ENCODE peak calls at places on chromosomes 4 and X, in six cellular contexts. B is cardiac fibroblast, Q is AG04449, Z is spleen, H is heart right ventricle, Y is mammary epithelial cell. X is an unnamed sample.

GRCh38 chr4:3829954-3830773 is 64.0 kb downstream of the ADRA2C start:
- DNase-seq in Y (no peak), H (no peak), B (no peak), Q (no peak), Z (no peak), X (no peak)

GRCh38 chrX:152913915-152914314 is 16.0 kb downstream of the ZNF185 start:
- DNase-seq in Q (no peak), Y (no peak), H (no peak), B (no peak), Z (no peak), X (peak)

GRCh38 chr4:121726642-121727268 is 30.0 kb upstream of the ANXA5 start:
- DNase-seq in B (peak), H (no peak), Z (no peak), Y (peak), Q (no peak), X (no peak)

GRCh38 chrX:19195243-19195610 is 73.0 kb upstream of the ADGRG2 start:
- DNase-seq in Y (no peak), B (no peak), Z (no peak), H (no peak), Q (no peak), X (no peak)

GRCh38 chrX:9207142-9207541 is 173.2 kb upstream of the FAM9B start:
- DNase-seq in Z (no peak), H (peak), B (peak), Q (no peak), Y (no peak), X (no peak)

GRCh38 chr4:167614866-167615265 is 380.6 kb upstream of the SPOCK3 start:
- DNase-seq in Y (peak), H (no peak), B (peak), Z (no peak), Q (no peak), X (no peak)

GRCh38 chrX:151000901-151001301 is 17.8 kb downstream of the HMGB3 start:
- DNase-seq in Z (no peak), Y (no peak), B (no peak), Q (no peak), H (no peak), X (no peak)

GRCh38 chrX:9302400-9302799 is 162.5 kb upstream of the TBL1X start:
- DNase-seq in B (no peak), Q (no peak), Y (no peak), Z (no peak), H (no peak), X (no peak)

GRCh38 chrX:20116087-20116574 is 576 bp downstream of the MAP7D2 start:
- DNase-seq in Z (no peak), H (no peak), B (no peak), Q (no peak), Y (no peak), X (no peak)

GRCh38 chr4:128354205-128354821 is 66.7 kb upstream of the PGRMC2 start:
- DNase-seq in H (peak), Q (peak), Z (no peak), Y (peak), B (peak), X (no peak)

GRCh38 chr4:15144249-15144966 is 142.1 kb downstream of the CPEB2 start:
- DNase-seq in Y (no peak), B (peak), Z (no peak), Q (no peak), H (peak), X (no peak)

GRCh38 chr4:128757712-128758111 is 51.8 kb upstream of the JADE1 start:
- DNase-seq in H (peak), B (no peak), Y (no peak), Q (no peak), Z (no peak), X (no peak)

GRCh38 chr4:87068591-87069021 is 133.8 kb downstream of the AFF1 start:
- DNase-seq in Y (no peak), Z (no peak), Q (no peak), H (no peak), B (peak), X (no peak)

GRCh38 chr4:87932718-87933136 is 42.8 kb upstream of the SPP1 start:
- DNase-seq in Y (no peak), Z (no peak), Q (no peak), H (no peak), B (no peak), X (no peak)

GRCh38 chr4:92303621-92304027 is at the start of gene GRID2:
- DNase-seq in Z (no peak), Y (peak), H (no peak), B (peak), Q (no peak), X (peak)

GRCh38 chrX:39677987-39678840 is 419.5 kb downstream of the BCOR start:
- DNase-seq in Z (no peak), H (no peak), Q (no peak), Y (no peak), B (no peak), X (peak)

GRCh38 chr4:24686866-24687672 is 102.7 kb upstream of the DHX15 start:
- DNase-seq in H (no peak), Q (no peak), Y (no peak), B (peak), Z (no peak), X (no peak)

GRCh38 chrX:118726887-118727685 is at the start of gene IL13RA1:
- DNase-seq in B (peak), H (peak), Y (peak), Z (peak), Q (no peak), X (peak)

GRCh38 chr4:174402470-174403176 is 118.9 kb downstream of the CEP44 start:
- DNase-seq in Z (no peak), Q (no peak), H (no peak), Y (no peak), B (no peak), X (no peak)

GRCh38 chr4:148445903-148446261 is 3.7 kb upstream of the NR3C2 start:
- DNase-seq in Q (no peak), Y (no peak), B (no peak), H (no peak), Z (no peak), X (no peak)

GRCh38 chr4:145177511-145177905 is 2.9 kb downstream of the OTUD4 start:
- DNase-seq in H (peak), B (peak), Y (peak), Z (no peak), Q (no peak), X (no peak)

GRCh38 chr4:17082186-17082585 is 183.7 kb upstream of the LDB2 start:
- DNase-seq in B (peak), Z (no peak), H (no peak), Y (no peak), Q (no peak), X (no peak)

GRCh38 chr4:42397635-42398447 is 553 bp downstream of the SHISA3 start:
- DNase-seq in H (no peak), Q (no peak), B (peak), Z (peak), Y (peak), X (no peak)

GRCh38 chr4:108683479-108683878 is 33.1 kb downstream of the OSTC start:
- DNase-seq in Q (no peak), Z (no peak), Y (peak), B (peak), H (no peak), X (no peak)

GRCh38 chr4:112253382-112254000 is 21.9 kb downstream of the AP1AR start:
- DNase-seq in Y (no peak), Q (no peak), B (no peak), Z (no peak), H (no peak), X (no peak)

GRCh38 chr4:40924096-40924792 is 174.5 kb downstream of the NSUN7 start:
- DNase-seq in Q (no peak), B (peak), Y (no peak), Z (peak), H (peak), X (peak)

GRCh38 chr4:20251061-20251795 is 477 bp upstream of the SLIT2 start:
- DNase-seq in Y (no peak), Z (no peak), B (peak), H (no peak), Q (no peak), X (no peak)

GRCh38 chr4:118587116-118587869 is 97.9 kb upstream of the METTL14 start:
- DNase-seq in H (no peak), Z (no peak), Q (no peak), Y (no peak), B (no peak), X (no peak)

GRCh38 chr4:95693594-95693993 is 144.8 kb upstream of the UNC5C start:
- DNase-seq in B (peak), Y (peak), Z (no peak), H (no peak), Q (no peak), X (no peak)

GRCh38 chrX:150269613-150270254 is 93.4 kb upstream of the MAMLD1 start:
- DNase-seq in B (no peak), Q (no peak), H (no peak), Y (no peak), Z (no peak), X (no peak)

GRCh38 chr4:106618920-106619319 is 250.3 kb upstream of the GIMD1 start:
- DNase-seq in Z (no peak), H (no peak), B (peak), Y (no peak), Q (no peak), X (no peak)

DNA sequence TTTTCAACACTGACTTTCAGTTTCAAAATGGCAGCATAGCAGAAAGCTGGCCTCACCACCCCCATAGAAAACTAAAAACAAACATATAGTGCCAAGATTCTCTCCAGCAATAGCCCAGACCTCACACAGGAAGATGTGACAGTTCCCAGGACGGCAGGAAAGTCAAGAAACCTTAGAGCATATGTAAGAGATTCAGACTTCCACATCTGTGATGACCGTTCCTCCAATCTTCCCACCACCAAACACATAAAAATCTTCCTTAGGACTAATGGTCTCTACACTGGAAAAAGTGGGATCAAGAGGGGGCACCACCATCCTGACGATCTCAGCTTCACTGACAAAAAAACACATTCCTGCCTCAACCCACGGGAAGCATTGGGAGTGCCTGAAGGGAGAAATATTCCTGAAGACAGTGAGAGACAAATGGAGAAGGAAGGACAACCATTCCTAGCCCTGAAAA is 134.1 kb upstream of the CPXCR1 start:
- DNase-seq in Q (no peak), Z (no peak), H (no peak), Y (no peak), B (peak), X (no peak)
- H3K4me3 ChIP-seq in Q (no peak), Z (no peak), H (no peak), Y (no peak), B (no peak), X (no peak)

GRCh38 chrX:104306180-104306579 is 51.4 kb upstream of the ESX1 start:
- DNase-seq in Y (no peak), Q (no peak), H (no peak), Z (no peak), B (no peak), X (no peak)

GRCh38 chrX:104309169-104309568 is 54.4 kb upstream of the ESX1 start:
- DNase-seq in Z (no peak), Q (no peak), B (no peak), Y (no peak), H (no peak), X (no peak)

GRCh38 chrX:104307341-104307740 is 52.6 kb upstream of the ESX1 start:
- DNase-seq in Z (no peak), Q (no peak), H (no peak), Y (no peak), B (no peak), X (no peak)

GRCh38 chrX:104310657-104311056 is 55.9 kb upstream of the ESX1 start:
- DNase-seq in Y (no peak), H (no peak), Z (no peak), Q (no peak), B (no peak), X (no peak)

GRCh38 chrX:104310084-104310483 is 55.4 kb upstream of the ESX1 start:
- DNase-seq in H (no peak), Y (peak), Q (no peak), Z (no peak), B (peak), X (peak)
- TF ChIP-seq CTCF in H (no peak), Y (peak), Q (peak), Z (no peak), B (peak), X (no peak)

GRCh38 chrX:147522986-147523385 is 388.7 kb upstream of the FMR1 start:
- DNase-seq in Z (no peak), Y (no peak), H (no peak), B (no peak), Q (no peak), X (no peak)
- H3K4me3 ChIP-seq in Z (no peak), Y (no peak), H (no peak), B (no peak), Q (no peak), X (no peak)

GRCh38 chr4:103787057-103787456 is 67.3 kb upstream of the TACR3 start:
- DNase-seq in Y (no peak), Z (no peak), B (no peak), Q (no peak), H (no peak), X (no peak)

GRCh38 chr4:103786593-103786992 is 66.8 kb upstream of the TACR3 start:
- DNase-seq in Q (no peak), H (no peak), Z (no peak), B (no peak), Y (no peak), X (no peak)

GRCh38 chr4:103786014-103786413 is 66.2 kb upstream of the TACR3 start:
- DNase-seq in B (peak), Q (no peak), Z (no peak), Y (peak), H (no peak), X (no peak)
- TF ChIP-seq CTCF in B (peak), Q (peak), Z (no peak), Y (peak), H (no peak), X (no peak)

GRCh38 chr4:76943129-76943620 is 6.4 kb upstream of the SEPTIN11 start:
- DNase-seq in Q (peak), H (no peak), Z (no peak), B (peak), Y (peak), X (no peak)

GRCh38 chr4:76943790-76944189 is 5.8 kb upstream of the SEPTIN11 start:
- DNase-seq in Q (no peak), B (no peak), Z (no peak), Y (no peak), H (no peak), X (no peak)

DNA sequence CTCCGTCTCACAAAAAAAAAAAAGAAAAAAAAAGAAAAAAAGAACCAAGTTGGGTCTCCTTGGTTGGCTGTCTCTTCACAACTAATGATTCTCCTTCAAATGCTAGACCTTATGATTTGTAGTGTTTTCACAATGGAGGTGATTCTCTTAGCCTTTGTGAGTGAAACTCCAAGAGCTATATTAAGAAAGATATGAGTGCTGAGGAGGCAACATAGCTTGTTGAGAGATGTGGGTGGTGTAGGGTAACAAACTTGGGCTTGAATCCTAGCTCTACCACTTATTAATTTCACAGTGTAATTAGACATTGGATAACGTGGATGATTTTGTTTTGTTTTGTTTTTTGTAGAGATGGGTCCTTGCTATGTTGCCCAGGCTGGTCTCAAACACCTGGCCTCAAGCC is 10.4 kb upstream of the SEPTIN11 start:
- DNase-seq in Q (no peak), Z (no peak), Y (no peak), H (no peak), B (no peak), X (no peak)
- H3K4me3 ChIP-seq in Q (no peak), Z (no peak), Y (no peak), H (no peak), B (no peak), X (no peak)

GRCh38 chr4:6071959-6072720 is 53.9 kb upstream of the C4orf50 start:
- DNase-seq in H (peak), Y (no peak), Z (no peak), Q (no peak), B (no peak), X (no peak)

GRCh38 chr4:6074723-6075122 is 56.5 kb upstream of the C4orf50 start:
- DNase-seq in Q (no peak), Z (no peak), H (no peak), B (no peak), Y (no peak), X (no peak)

GRCh38 chr4:6071191-6071958 is 53.1 kb upstream of the C4orf50 start:
- DNase-seq in B (no peak), Z (peak), Q (no peak), Y (no peak), H (no peak), X (no peak)

GRCh38 chr4:6079965-6080364 is 61.7 kb upstream of the C4orf50 start:
- DNase-seq in Z (no peak), Y (no peak), B (no peak), H (no peak), Q (no peak), X (no peak)

GRCh38 chr4:6076391-6076790 is 58.2 kb upstream of the C4orf50 start:
- DNase-seq in Y (no peak), Q (no peak), H (no peak), Z (no peak), B (no peak), X (no peak)
- TF ChIP-seq CTCF in Y (no peak), Q (no peak), H (no peak), Z (no peak), B (no peak), X (no peak)

GRCh38 chr4:110411599-110412011 is 64.3 kb upstream of the ENPEP start:
- DNase-seq in Y (no peak), H (no peak), Z (peak), Q (no peak), B (no peak), X (no peak)
- H3K4me3 ChIP-seq in Y (no peak), H (no peak), Z (no peak), Q (no peak), B (no peak), X (no peak)

GRCh38 chr4:80362578-80363181 is 27.1 kb downstream of the CFAP299 start:
- DNase-seq in B (peak), Z (peak), Q (no peak), H (no peak), Y (peak), X (peak)
- TF ChIP-seq CTCF in B (peak), Z (no peak), Q (peak), H (peak), Y (peak), X (peak)

GRCh38 chr4:25816591-25817058 is 46.2 kb downstream of the SEL1L3 start:
- DNase-seq in B (peak), Y (no peak), Q (no peak), H (no peak), Z (no peak), X (no peak)

GRCh38 chr4:25818293-25819240 is 44.2 kb downstream of the SEL1L3 start:
- DNase-seq in Y (no peak), Z (no peak), Q (no peak), B (peak), H (no peak), X (no peak)

GRCh38 chr4:25814737-25815136 is 48.1 kb downstream of the SEL1L3 start:
- DNase-seq in Z (no peak), H (no peak), Q (no peak), B (no peak), Y (no peak), X (no peak)

GRCh38 chr4:25815586-25815985 is 47.2 kb downstream of the SEL1L3 start:
- DNase-seq in Z (no peak), B (peak), H (no peak), Y (no peak), Q (no peak), X (no peak)

DNA sequence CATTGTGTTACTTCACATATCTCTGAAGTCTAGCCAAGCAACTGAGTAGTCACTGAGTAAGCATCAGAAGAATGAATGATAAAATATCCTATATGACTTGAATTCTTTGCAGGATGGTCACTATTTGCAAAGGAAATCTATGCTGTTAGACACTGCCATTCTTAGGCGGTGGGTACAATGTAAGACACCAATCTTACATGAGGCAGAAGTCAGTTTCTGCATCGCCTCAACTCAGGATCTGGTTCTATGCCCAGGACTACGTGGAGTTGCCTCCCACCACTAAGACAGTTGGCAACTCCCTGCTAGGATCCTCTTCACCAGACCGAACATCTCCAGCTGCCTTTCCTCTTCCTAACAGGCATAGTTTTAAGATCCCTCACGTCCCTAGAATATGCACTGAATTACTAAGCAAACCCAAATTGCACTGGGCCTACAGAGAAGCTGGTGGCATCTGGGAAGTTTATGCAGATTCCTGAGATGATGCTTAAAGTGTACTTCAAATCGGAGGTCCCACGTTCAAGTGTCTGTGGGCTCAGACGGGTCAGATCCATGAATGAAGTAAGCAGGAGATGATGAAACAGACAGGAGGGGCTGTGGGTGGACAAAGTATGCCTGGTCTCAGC is 45.6 kb downstream of the SEL1L3 start:
- DNase-seq in Z (no peak), Q (peak), Y (peak), H (no peak), B (peak), X (no peak)
- H3K4me3 ChIP-seq in Z (no peak), Q (no peak), Y (no peak), H (no peak), B (no peak), X (no peak)

GRCh38 chr4:44210750-44211149 is 237.9 kb downstream of the KCTD8 start:
- DNase-seq in Y (no peak), Z (no peak), H (no peak), Q (no peak), B (no peak), X (no peak)
- TF ChIP-seq CTCF in Y (peak), Z (no peak), H (no peak), Q (no peak), B (no peak), X (no peak)

X was measured in dorsolateral prefrontal cortex.